ENCODE peak calls at places on chromosome 11, in four cellular contexts. L is K562, V is HL-60, X is GM12878. F is an unnamed sample.

GRCh38 chr11:27456140-27456801 is 16.3 kb downstream of the LGR4 start:
- DNase-seq in L (no peak), V (no peak), X (no peak), F (no peak)

GRCh38 chr11:45133871-45134270 is 12.6 kb upstream of the PRDM11 start:
- DNase-seq in L (no peak), V (no peak), X (no peak), F (no peak)

GRCh38 chr11:73182824-73183321 is 35.2 kb upstream of the P2RY2 start:
- DNase-seq in L (peak; percentile 86), V (no peak), X (no peak), F (no peak)

GRCh38 chr11:73047773-73048371 is 94.2 kb downstream of the FCHSD2 start:
- DNase-seq in L (no peak), V (no peak), X (peak; percentile 88), F (no peak)

GRCh38 chr11:112315861-112316739 is 55.4 kb upstream of the PLET1 start:
- DNase-seq in L (no peak), V (no peak), X (no peak), F (no peak)

GRCh38 chr11:108592591-108593213 is 866 bp downstream of the EXPH5 start:
- DNase-seq in L (peak; percentile 47), V (no peak), X (no peak), F (peak; percentile 30)

GRCh38 chr11:125407046-125407445 is 89.0 kb downstream of the FEZ1 start:
- DNase-seq in L (no peak), V (no peak), X (no peak), F (no peak)

GRCh38 chr11:95296165-95296564 is 65.2 kb upstream of the SESN3 start:
- DNase-seq in L (no peak), V (no peak), X (no peak), F (no peak)

GRCh38 chr11:61797263-61797944 is 4.7 kb downstream of the FEN1 start:
- DNase-seq in L (peak; percentile 64), V (no peak), X (peak; percentile 52), F (no peak)

GRCh38 chr11:34243620-34244493 is 114.0 kb downstream of the ABTB2 start:
- DNase-seq in L (no peak), V (no peak), X (peak; percentile 86), F (peak; percentile 36)
- TF ChIP-seq SPI1 in L (no peak), V (no peak), X (no peak), F (no peak)

GRCh38 chr11:76048763-76049162 is 157.5 kb downstream of the WNT11 start:
- DNase-seq in L (no peak), V (no peak), X (no peak), F (no peak)
- TF ChIP-seq SPI1 in L (no peak), V (no peak), X (no peak), F (no peak)

GRCh38 chr11:63282579-63282978 is 39.2 kb upstream of the SLC22A25 start:
- DNase-seq in L (no peak), V (no peak), X (no peak), F (no peak)

GRCh38 chr11:63274776-63275175 is 31.4 kb upstream of the SLC22A25 start:
- DNase-seq in L (no peak), V (no peak), X (no peak), F (no peak)

GRCh38 chr11:63280920-63281319 is 37.5 kb upstream of the SLC22A25 start:
- DNase-seq in L (no peak), V (no peak), X (no peak), F (no peak)

GRCh38 chr11:63273685-63274084 is 30.3 kb upstream of the SLC22A25 start:
- DNase-seq in L (no peak), V (no peak), X (no peak), F (no peak)

GRCh38 chr11:63277345-63277943 is 34.0 kb upstream of the SLC22A25 start:
- DNase-seq in L (no peak), V (no peak), X (no peak), F (peak; percentile 1)
- TF ChIP-seq SPI1 in L (no peak), V (no peak), X (no peak), F (no peak)

GRCh38 chr11:78800089-78800690 is 225.5 kb upstream of the NARS2 start:
- DNase-seq in L (no peak), V (no peak), X (no peak), F (no peak)

GRCh38 chr11:78800756-78801155 is 226.1 kb upstream of the NARS2 start:
- DNase-seq in L (no peak), V (no peak), X (no peak), F (no peak)

GRCh38 chr11:78797559-78797958 is 222.9 kb upstream of the NARS2 start:
- DNase-seq in L (no peak), V (no peak), X (no peak), F (no peak)

GRCh38 chr11:78796956-78797355 is 222.3 kb upstream of the NARS2 start:
- DNase-seq in L (no peak), V (no peak), X (no peak), F (no peak)

GRCh38 chr11:78798567-78799170 is 224.0 kb upstream of the NARS2 start:
- DNase-seq in L (peak; percentile 62), V (peak; percentile 12), X (no peak), F (peak; percentile 33)
- TF ChIP-seq SPI1 in L (no peak), V (peak; percentile 21), X (no peak), F (no peak)

GRCh38 chr11:93903989-93904388 is 53.6 kb upstream of the VSTM5 start:
- DNase-seq in L (no peak), V (no peak), X (no peak), F (no peak)
- TF ChIP-seq SPI1 in L (no peak), V (no peak), X (no peak), F (no peak)

GRCh38 chr11:6541356-6541755 is 44.3 kb downstream of the DNHD1 start:
- DNase-seq in L (no peak), V (no peak), X (no peak), F (no peak)

GRCh38 chr11:6542727-6543126 is 45.6 kb downstream of the DNHD1 start:
- DNase-seq in L (no peak), V (no peak), X (no peak), F (no peak)

GRCh38 chr11:6539748-6540268 is 42.7 kb downstream of the DNHD1 start:
- DNase-seq in L (no peak), V (no peak), X (no peak), F (no peak)

GRCh38 chr11:6538456-6538855 is 41.4 kb downstream of the DNHD1 start:
- DNase-seq in L (peak; percentile 17), V (no peak), X (no peak), F (no peak)

GRCh38 chr11:6538892-6539291 is 41.8 kb downstream of the DNHD1 start:
- DNase-seq in L (no peak), V (no peak), X (no peak), F (no peak)
- TF ChIP-seq SPI1 in L (no peak), V (no peak), X (no peak), F (no peak)

GRCh38 chr11:79331251-79331901 is 109.5 kb downstream of the TENM4 start:
- DNase-seq in L (no peak), V (no peak), X (no peak), F (no peak)

GRCh38 chr11:79321282-79321681 is 119.5 kb downstream of the TENM4 start:
- DNase-seq in L (no peak), V (no peak), X (no peak), F (no peak)

GRCh38 chr11:79329561-79329960 is 111.3 kb downstream of the TENM4 start:
- DNase-seq in L (no peak), V (no peak), X (no peak), F (no peak)

GRCh38 chr11:79328402-79328801 is 112.4 kb downstream of the TENM4 start:
- DNase-seq in L (no peak), V (no peak), X (no peak), F (no peak)

DNA sequence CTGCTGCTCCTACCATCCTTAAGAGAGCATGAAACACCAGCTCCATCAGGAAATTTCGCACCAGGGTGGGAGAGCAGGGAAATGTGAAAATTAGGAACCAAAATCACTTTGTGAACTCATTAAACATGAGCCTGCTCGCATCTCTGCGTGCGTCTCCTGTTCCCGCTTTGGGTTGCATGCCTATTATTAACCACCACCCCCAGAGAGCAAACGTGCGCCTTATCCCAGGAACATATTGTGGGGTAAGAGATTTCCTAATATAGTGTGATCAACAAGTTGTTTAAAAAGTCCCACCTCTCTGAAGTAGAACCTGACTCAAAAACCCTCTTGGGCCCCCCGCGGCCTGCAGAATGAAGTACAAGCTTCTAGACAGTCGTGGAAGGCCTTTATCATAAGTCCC is 115.0 kb downstream of the TENM4 start:
- DNase-seq in L (no peak), V (no peak), X (no peak), F (no peak)
- TF ChIP-seq SPI1 in L (no peak), V (no peak), X (no peak), F (no peak)

GRCh38 chr11:102704841-102705240 is 728 bp downstream of the MMP27 start:
- DNase-seq in L (no peak), V (no peak), X (no peak), F (no peak)
- TF ChIP-seq SPI1 in L (no peak), V (no peak), X (no peak), F (no peak)

DNA sequence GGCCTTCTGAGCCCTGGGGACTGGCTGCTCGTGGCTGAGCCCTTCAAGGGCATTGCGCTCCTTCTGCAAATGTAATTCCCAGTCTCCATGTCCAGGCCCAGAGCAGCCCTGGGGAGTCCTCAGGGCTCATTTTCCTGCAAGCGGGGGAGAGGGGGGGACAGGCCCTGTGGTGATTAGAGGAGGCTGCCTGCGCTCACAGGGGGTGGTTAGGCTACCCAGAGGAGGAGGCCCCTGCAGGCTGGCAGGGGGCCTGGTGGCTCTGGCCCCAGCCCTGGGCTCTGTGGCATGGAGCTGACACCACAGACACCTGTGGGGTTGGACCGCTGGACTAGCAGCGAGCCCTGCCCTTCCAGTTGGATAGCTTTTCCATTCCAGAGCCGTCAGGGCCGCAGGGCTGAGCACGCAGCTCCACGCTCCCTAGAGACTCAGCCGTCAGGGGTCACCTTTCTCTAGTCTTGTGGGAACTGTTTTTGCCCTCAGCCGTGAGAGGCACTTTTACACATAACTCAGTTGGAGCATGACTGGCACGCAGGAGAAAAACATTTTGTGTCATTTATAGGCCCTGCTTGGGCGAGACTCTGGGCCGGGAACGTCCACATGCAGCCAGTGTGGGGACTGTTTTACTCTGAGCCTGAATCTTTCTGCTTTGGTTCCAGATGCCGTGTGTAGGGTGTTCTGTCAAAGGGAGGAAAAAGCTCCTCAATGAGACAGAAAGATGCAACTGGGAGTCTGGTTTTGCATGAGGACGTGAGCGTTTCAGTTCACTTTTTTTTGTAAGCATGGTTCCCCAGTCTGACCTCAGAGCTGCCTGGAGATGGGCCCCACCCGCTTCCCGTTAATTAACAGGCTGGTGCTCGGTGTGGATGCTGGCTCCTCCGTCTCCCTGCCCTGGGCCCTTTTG is 58.1 kb downstream of the LRP5 start:
- DNase-seq in L (no peak), V (peak; percentile 21), X (peak; percentile 89), F (peak; percentile 93)
- TF ChIP-seq SPI1 in L (no peak), V (no peak), X (peak; percentile 98), F (peak; percentile 98)

F was measured in GM12891.